ENCODE peak calls at places on chromosomes 3 and 15, in eight cellular contexts. N is psoas muscle, E is uterus, X is neuronal stem cell, Y is upper lobe of right lung, I is aorta, L is pancreas, K is SJSA1. C is an unnamed sample.

GRCh38 chr3:38538773-38539353 is 42.7 kb downstream of the EXOG start:
- DNase-seq in E (no peak), X (no peak), I (no peak), Y (no peak), K (no peak), L (no peak), N (no peak), C (no peak)

GRCh38 chr15:35305906-35306305 is 220.8 kb upstream of the NANOGP8 start:
- DNase-seq in X (no peak), Y (no peak), K (no peak), L (no peak), I (no peak), E (peak; percentile 66), N (no peak), C (no peak)

GRCh38 chr15:89768071-89768500 is 8.0 kb upstream of the MESP2 start:
- DNase-seq in L (peak; percentile 89), I (no peak), K (no peak), N (peak; percentile 50), Y (no peak), X (no peak), E (no peak), C (no peak)

GRCh38 chr3:28575748-28576589 is 227.3 kb upstream of the AZI2 start:
- DNase-seq in E (no peak), L (peak; percentile 20), X (peak; percentile 52), K (peak; percentile 34), N (peak; percentile 49), I (peak; percentile 84), Y (no peak), C (no peak)

GRCh38 chr3:47473391-47473790 is 2.4 kb downstream of the SCAP start:
- DNase-seq in I (no peak), L (no peak), K (no peak), E (no peak), Y (no peak), X (no peak), N (no peak), C (no peak)

GRCh38 chr15:83323296-83323711 is 38.8 kb upstream of the BNC1 start:
- DNase-seq in L (peak; percentile 18), X (no peak), I (no peak), Y (no peak), E (no peak), N (no peak), K (peak; percentile 53), C (no peak)

GRCh38 chr3:37668431-37668830 is 193.2 kb upstream of the CTDSPL start:
- DNase-seq in I (no peak), Y (no peak), N (no peak), E (peak; percentile 44), K (no peak), L (peak; percentile 29), X (no peak), C (no peak)

GRCh38 chr15:83305696-83306291 is 21.3 kb upstream of the BNC1 start:
- DNase-seq in I (no peak), E (no peak), Y (peak; percentile 74), N (no peak), L (peak; percentile 53), K (no peak), X (no peak), C (no peak)

GRCh38 chr3:29318251-29318650 is 37.4 kb downstream of the RBMS3 start:
- DNase-seq in Y (no peak), X (no peak), I (no peak), N (no peak), E (no peak), L (no peak), K (no peak), C (no peak)

GRCh38 chr3:46299608-46300460 is 54.1 kb upstream of the CCR2 start:
- DNase-seq in E (no peak), N (no peak), X (no peak), I (no peak), K (no peak), L (no peak), Y (no peak), C (no peak)

GRCh38 chr3:31559872-31560534 is 27.3 kb downstream of the STT3B start:
- DNase-seq in K (no peak), E (no peak), L (no peak), I (no peak), X (no peak), Y (no peak), N (no peak), C (no peak)

GRCh38 chr3:148309390-148310035 is 388.2 kb upstream of the AGTR1 start:
- DNase-seq in L (peak; percentile 21), K (no peak), E (no peak), Y (no peak), I (no peak), N (no peak), X (peak; percentile 30), C (no peak)

GRCh38 chr15:34012461-34013028 is 26.5 kb downstream of the AVEN start:
- DNase-seq in K (no peak), E (no peak), I (no peak), N (no peak), L (no peak), X (no peak), Y (no peak), C (no peak)

GRCh38 chr3:128539376-128539775 is 46.4 kb upstream of the GATA2 start:
- DNase-seq in X (no peak), Y (no peak), L (no peak), E (no peak), K (no peak), N (no peak), I (no peak), C (no peak)

GRCh38 chr15:39261397-39261796 is 319.5 kb upstream of the THBS1 start:
- DNase-seq in X (no peak), L (no peak), I (no peak), K (no peak), N (no peak), Y (no peak), E (no peak), C (no peak)
- H3K27ac ChIP-seq in X (no peak overlapping the region), L (no peak overlapping the region), I (no peak overlapping the region), K (peak overlapping the region; percentile 54), N (no peak overlapping the region), Y (no peak overlapping the region), E (no peak overlapping the region), C (no peak overlapping the region)

GRCh38 chr3:141382571-141382970 is 14.3 kb downstream of the ZBTB38 start:
- DNase-seq in I (no peak), N (no peak), E (no peak), X (no peak), K (no peak), Y (no peak), L (no peak), C (no peak)

GRCh38 chr3:141380279-141380678 is 12.0 kb downstream of the ZBTB38 start:
- DNase-seq in K (no peak), Y (no peak), L (no peak), E (no peak), N (no peak), X (no peak), I (no peak), C (no peak)

GRCh38 chr3:141378556-141378955 is 10.3 kb downstream of the ZBTB38 start:
- DNase-seq in N (no peak), X (no peak), I (no peak), K (no peak), E (no peak), L (no peak), Y (no peak), C (no peak)

GRCh38 chr3:141379250-141379872 is 11.1 kb downstream of the ZBTB38 start:
- DNase-seq in Y (no peak), N (no peak), L (no peak), X (no peak), I (no peak), K (no peak), E (no peak), C (peak; percentile 11)

DNA sequence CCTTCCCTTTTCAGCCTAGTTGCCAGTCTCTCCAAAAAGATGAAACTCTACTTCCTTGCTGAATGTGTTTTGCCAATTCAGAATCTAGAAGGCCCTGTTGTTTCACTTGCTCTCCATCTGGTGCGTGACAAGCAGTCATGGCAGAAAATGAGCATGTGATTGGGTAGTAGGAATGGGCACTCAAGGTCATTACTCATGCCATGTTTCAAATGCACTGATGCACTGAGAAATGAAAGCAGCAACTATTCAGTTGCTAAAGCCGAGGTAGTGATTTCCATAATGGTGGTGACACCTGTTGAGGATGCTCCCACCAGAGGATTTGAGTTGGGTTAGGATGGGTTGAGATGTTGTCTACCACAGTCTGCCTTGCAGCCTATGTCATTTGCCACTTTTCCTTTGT is 12.7 kb downstream of the ZBTB38 start:
- DNase-seq in L (no peak), Y (no peak), E (no peak), N (no peak), I (no peak), X (no peak), K (no peak), C (no peak)
- H3K27me3 ChIP-seq in L (no peaks in the 10 kb centered on the region), Y (no peaks in the 10 kb centered on the region), E (no peaks in the 10 kb centered on the region), N (no peaks in the 10 kb centered on the region), I (no peaks in the 10 kb centered on the region), X (no peaks in the 10 kb centered on the region), K (no peaks in the 10 kb centered on the region), C (no peaks in the 10 kb centered on the region)

GRCh38 chr15:56929933-56930332 is 11.5 kb downstream of the TCF12 start:
- DNase-seq in Y (no peak), E (no peak), L (no peak), K (no peak), X (no peak), N (no peak), I (no peak), C (no peak)
- H3K27ac ChIP-seq in Y (no peak overlapping the region), E (no peak overlapping the region), L (no peak overlapping the region), K (no peak overlapping the region), X (no peak overlapping the region), N (no peak overlapping the region), I (no peak overlapping the region), C (no peak overlapping the region)

GRCh38 chr3:54818942-54819341 is 108.9 kb downstream of the LRTM1 start:
- DNase-seq in X (no peak), I (no peak), K (no peak), E (no peak), N (no peak), Y (no peak), L (no peak), C (no peak)

GRCh38 chr3:54814224-54814623 is 113.6 kb downstream of the LRTM1 start:
- DNase-seq in E (no peak), I (no peak), X (no peak), K (no peak), Y (no peak), L (no peak), N (no peak), C (no peak)

GRCh38 chr3:54822206-54822605 is 105.7 kb downstream of the LRTM1 start:
- DNase-seq in L (peak; percentile 8), E (no peak), K (no peak), N (no peak), I (no peak), Y (no peak), X (no peak), C (no peak)

GRCh38 chr3:54819926-54820325 is 107.9 kb downstream of the LRTM1 start:
- DNase-seq in Y (no peak), I (no peak), X (no peak), E (no peak), N (no peak), L (no peak), K (no peak), C (no peak)

DNA sequence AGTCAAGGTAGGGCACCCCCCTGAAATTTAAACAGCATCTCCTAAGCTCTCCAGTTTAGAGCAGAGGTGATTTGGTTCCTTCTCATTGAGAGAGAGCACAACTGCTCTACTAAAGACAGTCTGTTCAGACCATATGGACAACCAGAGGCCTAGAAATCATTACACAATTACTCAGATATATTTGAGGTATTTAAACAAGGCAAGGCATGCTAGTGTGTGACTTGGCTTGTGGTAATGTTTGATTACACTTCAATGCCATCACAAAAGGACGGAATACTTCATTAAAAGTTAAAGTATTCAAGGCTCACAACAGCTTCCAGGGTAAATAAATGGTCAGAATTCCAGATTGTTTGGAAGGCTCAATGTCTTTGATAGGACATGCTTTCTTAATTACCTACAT is 110.2 kb downstream of the LRTM1 start:
- DNase-seq in I (no peak), X (no peak), L (no peak), K (no peak), N (no peak), Y (no peak), E (no peak), C (no peak)
- H3K27me3 ChIP-seq in I (no peaks in the 10 kb centered on the region), X (no peaks in the 10 kb centered on the region), L (no peaks in the 10 kb centered on the region), K (no peaks in the 10 kb centered on the region), N (no peaks in the 10 kb centered on the region), Y (no peaks in the 10 kb centered on the region), E (no peaks in the 10 kb centered on the region), C (no peaks in the 10 kb centered on the region)